ENCODE peak calls at places on chromosomes 4 and X, in nine cellular contexts. T is WERI-Rb-1, W is GM04504, L is Karpas-422, Y is RCC 7860, P is lung, I is cardiac septum, V is mesendoderm, Z is OCI-LY7. Q is an unnamed sample.

GRCh38 chr4:152072001-152072485 is 311.2 kb upstream of the GATB start:
- DNase-seq in T (peak; percentile 32), W (no peak), L (no peak), Y (peak; percentile 65), P (no peak), I (no peak), V (peak; percentile 53), Z (no peak), Q (no peak)

GRCh38 chr4:10105421-10105820 is 11.2 kb downstream of the WDR1 start:
- DNase-seq in T (no peak), W (no peak), L (no peak), Y (no peak), P (no peak), I (no peak), V (no peak), Z (no peak), Q (no peak)

GRCh38 chrX:116204947-116205346 is 34.4 kb downstream of the AGTR2 start:
- DNase-seq in T (no peak), W (no peak), L (peak; percentile 73), Y (no peak), P (no peak), I (no peak), V (peak; percentile 31), Z (peak; percentile 0), Q (no peak)

GRCh38 chr4:1971456-1972200 is 37.1 kb downstream of the NELFA start:
- DNase-seq in T (no peak), W (no peak), L (no peak), Y (no peak), P (no peak), I (no peak), V (no peak), Z (no peak), Q (no peak)

GRCh38 chr4:119337010-119337409 is 15.1 kb upstream of the FABP2 start:
- DNase-seq in T (no peak), W (no peak), L (no peak), Y (no peak), P (no peak), I (no peak), V (no peak), Z (no peak), Q (no peak)

GRCh38 chr4:4521069-4521468 is 20.8 kb downstream of the STX18 start:
- DNase-seq in T (no peak), W (no peak), L (no peak), Y (peak; percentile 7), P (no peak), I (no peak), V (no peak), Z (no peak), Q (no peak)

GRCh38 chr4:1990348-1990645 is 18.5 kb downstream of the NELFA start:
- DNase-seq in T (no peak), W (no peak), L (no peak), Y (no peak), P (no peak), I (no peak), V (no peak), Z (no peak), Q (peak; percentile 67)

GRCh38 chr4:129095811-129096454 is at the start of gene C4orf33:
- DNase-seq in T (no peak), W (peak; percentile 37), L (peak; percentile 95), Y (peak; percentile 31), P (peak; percentile 73), I (peak; percentile 80), V (peak; percentile 81), Z (peak; percentile 87), Q (peak; percentile 79)

GRCh38 chrX:31500920-31501319 is 429.1 kb upstream of the FTHL17 start:
- DNase-seq in T (peak; percentile 6), W (no peak), L (no peak), Y (no peak), P (no peak), I (no peak), V (peak; percentile 26), Z (no peak), Q (no peak)

GRCh38 chrX:122770581-122770980 is 413.5 kb upstream of the GRIA3 start:
- DNase-seq in T (no peak), W (no peak), L (no peak), Y (no peak), P (no peak), I (no peak), V (no peak), Z (no peak), Q (no peak)

GRCh38 chr4:66606908-66607307 is 936.6 kb upstream of the EPHA5 start:
- DNase-seq in T (no peak), W (no peak), L (no peak), Y (no peak), P (no peak), I (no peak), V (peak; percentile 90), Z (no peak), Q (no peak)

GRCh38 chr4:1058198-1058996 is 47.0 kb downstream of the FGFRL1 start:
- DNase-seq in T (no peak), W (no peak), L (no peak), Y (no peak), P (no peak), I (no peak), V (peak; percentile 40), Z (no peak), Q (peak; percentile 35)

GRCh38 chr4:40722576-40723161 is 27.1 kb upstream of the NSUN7 start:
- DNase-seq in T (no peak), W (no peak), L (no peak), Y (no peak), P (no peak), I (no peak), V (no peak), Z (peak; percentile 29), Q (no peak)

GRCh38 chr4:127748957-127749356 is 18.8 kb downstream of the SLC25A31 start:
- DNase-seq in T (no peak), W (no peak), L (no peak), Y (no peak), P (no peak), I (no peak), V (no peak), Z (no peak), Q (no peak)

GRCh38 chrX:115625577-115626301 is 64.8 kb downstream of the PLS3 start:
- DNase-seq in T (no peak), W (no peak), L (no peak), Y (no peak), P (no peak), I (no peak), V (peak; percentile 62), Z (no peak), Q (no peak)

GRCh38 chr4:75904086-75904485 is 1.8 kb upstream of the PPEF2 start:
- DNase-seq in T (no peak), W (no peak), L (no peak), Y (no peak), P (no peak), I (no peak), V (no peak), Z (no peak), Q (no peak)

GRCh38 chrX:30144221-30144620 is 71.1 kb upstream of the MAGEB2 start:
- DNase-seq in T (no peak), W (no peak), L (no peak), Y (no peak), P (no peak), I (no peak), V (no peak), Z (no peak), Q (no peak)

GRCh38 chrX:43560247-43560946 is 95.7 kb upstream of the MAOA start:
- DNase-seq in T (peak; percentile 8), W (no peak), L (no peak), Y (no peak), P (no peak), I (no peak), V (no peak), Z (no peak), Q (no peak)

GRCh38 chr4:10179957-10180602 is 63.5 kb upstream of the WDR1 start:
- DNase-seq in T (no peak), W (no peak), L (no peak), Y (peak; percentile 45), P (no peak), I (no peak), V (no peak), Z (no peak), Q (no peak)

GRCh38 chrX:115367455-115367854 is 77.9 kb downstream of the LUZP4 start:
- DNase-seq in T (no peak), W (peak; percentile 30), L (no peak), Y (peak; percentile 46), P (no peak), I (no peak), V (peak; percentile 1), Z (no peak), Q (no peak)

GRCh38 chr4:20356565-20356964 is 104.9 kb downstream of the SLIT2 start:
- DNase-seq in T (peak; percentile 39), W (no peak), L (no peak), Y (peak; percentile 55), P (no peak), I (no peak), V (no peak), Z (no peak), Q (no peak)

GRCh38 chrX:38657562-38657961 is 96.2 kb downstream of the TSPAN7 start:
- DNase-seq in T (no peak), W (no peak), L (no peak), Y (no peak), P (no peak), I (no peak), V (no peak), Z (no peak), Q (no peak)

GRCh38 chrX:9153299-9153698 is 119.4 kb upstream of the FAM9B start:
- DNase-seq in T (no peak), W (no peak), L (no peak), Y (peak; percentile 86), P (no peak), I (no peak), V (no peak), Z (no peak), Q (no peak)

GRCh38 chrX:130299279-130300009 is 30.7 kb upstream of the ZNF280C start:
- DNase-seq in T (no peak), W (no peak), L (no peak), Y (no peak), P (no peak), I (no peak), V (no peak), Z (no peak), Q (no peak)

GRCh38 chrX:134237363-134237702 is 351 bp downstream of the CCDC160 start:
- DNase-seq in T (no peak), W (no peak), L (no peak), Y (no peak), P (no peak), I (no peak), V (no peak), Z (no peak), Q (no peak)

GRCh38 chr4:129232627-129233337 is 136.8 kb downstream of the C4orf33 start:
- DNase-seq in T (no peak), W (no peak), L (peak; percentile 66), Y (no peak), P (no peak), I (no peak), V (no peak), Z (no peak), Q (no peak)

GRCh38 chr4:111879539-111879938 is 265.7 kb upstream of the FAM241A start:
- DNase-seq in T (no peak), W (no peak), L (no peak), Y (no peak), P (no peak), I (no peak), V (peak; percentile 48), Z (no peak), Q (no peak)

GRCh38 chr4:13706130-13706529 is 78.6 kb upstream of the BOD1L1 start:
- DNase-seq in T (no peak), W (no peak), L (no peak), Y (no peak), P (no peak), I (no peak), V (peak; percentile 3), Z (no peak), Q (no peak)

GRCh38 chr4:113550510-113550909 is 211.0 kb downstream of the CAMK2D start:
- DNase-seq in T (no peak), W (no peak), L (no peak), Y (no peak), P (no peak), I (no peak), V (no peak), Z (no peak), Q (no peak)

GRCh38 chr4:47217884-47218283 is 186.5 kb downstream of the GABRB1 start:
- DNase-seq in T (no peak), W (no peak), L (no peak), Y (no peak), P (no peak), I (no peak), V (no peak), Z (no peak), Q (no peak)

GRCh38 chr4:39231660-39232059 is 49.3 kb downstream of the WDR19 start:
- DNase-seq in T (no peak), W (no peak), L (no peak), Y (no peak), P (no peak), I (no peak), V (no peak), Z (no peak), Q (no peak)

Q was measured in coronary artery.